ENCODE peak calls at places on chromosome 20, in four cellular contexts. W is K562, L is MM.1S, E is fibroblast of lung. N is an unnamed sample. For H4K20me1, the result is how much of the 10 kb centered on the place peaks cover.

GRCh38 chr20:38164624-38165088 is 414 bp downstream of the TGM2 start:
- DNase-seq in E (no peak), L (no peak), W (no peak), N (no peak)

GRCh38 chr20:1186367-1186991 is 1.7 kb upstream of the TMEM74B start:
- DNase-seq in W (no peak), E (no peak), L (no peak), N (no peak)

GRCh38 chr20:11091496-11091895 is 417.7 kb upstream of the JAG1 start:
- DNase-seq in W (no peak), E (peak), L (no peak), N (no peak)

GRCh38 chr20:50762435-50763201 is 31.2 kb downstream of the PARD6B start:
- DNase-seq in E (peak), W (no peak), L (no peak), N (no peak)

GRCh38 chr20:47747663-47748031 is 37.6 kb downstream of the SULF2 start:
- DNase-seq in L (no peak), E (no peak), W (no peak), N (no peak)

GRCh38 chr20:3690413-3690812 is 8.6 kb upstream of the ADAM33 start:
- DNase-seq in L (no peak), W (no peak), E (no peak), N (no peak)

GRCh38 chr20:17617212-17617867 is 47.5 kb downstream of the DSTN start:
- DNase-seq in L (no peak), W (peak), E (no peak), N (peak)

GRCh38 chr20:11919571-11919970 is 1.9 kb downstream of the BTBD3 start:
- DNase-seq in L (peak), W (no peak), E (no peak), N (no peak)

GRCh38 chr20:24998631-24999445 is 6.3 kb upstream of the APMAP start:
- DNase-seq in L (peak), W (no peak), E (no peak), N (peak)

GRCh38 chr20:53276143-53276542 is 304.0 kb downstream of the TSHZ2 start:
- DNase-seq in L (no peak), W (no peak), E (no peak), N (no peak)

GRCh38 chr20:25076731-25077609 is 5.0 kb downstream of the VSX1 start:
- DNase-seq in W (no peak), E (peak), L (peak), N (peak)

GRCh38 chr20:4216866-4217265 is 201.5 kb upstream of the RNF24 start:
- DNase-seq in L (no peak), W (no peak), E (no peak), N (no peak)

GRCh38 chr20:46883847-46884246 is 10.8 kb upstream of the EYA2 start:
- DNase-seq in W (no peak), E (peak), L (no peak), N (no peak)

GRCh38 chr20:9103955-9104354 is 35.1 kb downstream of the PLCB4 start:
- DNase-seq in W (no peak), L (no peak), E (peak), N (no peak)

GRCh38 chr20:2149507-2149906 is 47.9 kb downstream of the STK35 start:
- DNase-seq in W (no peak), E (peak), L (no peak), N (no peak)

GRCh38 chr20:51492167-51493092 is 50.1 kb downstream of the NFATC2 start:
- DNase-seq in L (no peak), E (peak), W (peak), N (no peak)

GRCh38 chr20:3663858-3664257 is 659 bp upstream of the GFRA4 start:
- DNase-seq in W (no peak), E (no peak), L (no peak), N (no peak)

GRCh38 chr20:719816-720215 is 44.2 kb upstream of the SCRT2 start:
- DNase-seq in E (no peak), W (no peak), L (no peak), N (no peak)

GRCh38 chr20:42432931-42433330 is 756.8 kb downstream of the PTPRT start:
- DNase-seq in E (no peak), L (no peak), W (no peak), N (no peak)

GRCh38 chr20:51562334-51563140 is 20.0 kb upstream of the NFATC2 start:
- DNase-seq in W (peak), E (peak), L (no peak), N (no peak)

GRCh38 chr20:33392016-33392415 is 9.3 kb downstream of the CDK5RAP1 start:
- DNase-seq in L (no peak), W (no peak), E (peak), N (no peak)

GRCh38 chr20:10504893-10505292 is 69.8 kb downstream of the SLX4IP start:
- DNase-seq in L (no peak), W (no peak), E (no peak), N (no peak)

GRCh38 chr20:40493551-40493950 is 195.5 kb downstream of the MAFB start:
- DNase-seq in L (no peak), W (no peak), E (peak), N (no peak)

GRCh38 chr20:44748005-44748370 is 2.3 kb downstream of the KCNK15 start:
- DNase-seq in W (no peak), E (no peak), L (no peak), N (no peak)

GRCh38 chr20:45336530-45337366 is 11.5 kb downstream of the SDC4 start:
- DNase-seq in W (no peak), E (peak), L (no peak), N (no peak)

GRCh38 chr20:2749343-2749950 is 51.0 kb downstream of the CPXM1 start:
- DNase-seq in W (no peak), E (no peak), L (no peak), N (no peak)

GRCh38 chr20:32050324-32050723 is 1.7 kb upstream of the HCK start:
- DNase-seq in E (no peak), L (no peak), W (no peak), N (no peak)

GRCh38 chr20:24651171-24651972 is 181.9 kb downstream of the SYNDIG1 start:
- DNase-seq in L (no peak), W (no peak), E (peak), N (peak)

GRCh38 chr20:43739148-43739749 is 12.4 kb upstream of the GTSF1L start:
- DNase-seq in W (no peak), E (no peak), L (no peak), N (no peak)

GRCh38 chr20:31869942-31870702 is at the start of the genes DUSP15 and TTLL9:
- DNase-seq in W (no peak), L (no peak), E (no peak), N (no peak)

GRCh38 chr20:44465001-44465560 is 10.6 kb upstream of the TTPAL start:
- DNase-seq in W (no peak), L (no peak), E (no peak), N (no peak)

GRCh38 chr20:50999355-50999754 is 23.6 kb downstream of the KCNG1 start:
- DNase-seq in E (no peak), L (no peak), W (no peak), N (no peak)

GRCh38 chr20:2244993-2245392 is 50.8 kb upstream of the TGM3 start:
- DNase-seq in W (no peak), E (no peak), L (no peak), N (no peak)

GRCh38 chr20:16574656-16575355 is 1.6 kb upstream of the KIF16B start:
- DNase-seq in E (peak), L (peak), W (peak), N (peak)

GRCh38 chr20:38202153-38202981 is 37.3 kb upstream of the TGM2 start:
- DNase-seq in L (no peak), E (no peak), W (no peak), N (no peak)

GRCh38 chr20:1949711-1950110 is 44.1 kb downstream of the PDYN start:
- DNase-seq in W (no peak), E (no peak), L (no peak), N (no peak)

GRCh38 chr20:3071610-3072529 is at the start of gene OXT:
- DNase-seq in W (no peak), E (peak), L (no peak), N (no peak)

GRCh38 chr20:49635171-49635570 is 67.2 kb upstream of the PTGIS start:
- DNase-seq in E (no peak), L (no peak), W (no peak), N (no peak)

GRCh38 chr20:49635829-49636228 is 67.9 kb upstream of the PTGIS start:
- DNase-seq in W (no peak), E (no peak), L (no peak), N (no peak)

GRCh38 chr20:49636447-49636846 is 68.5 kb upstream of the PTGIS start:
- DNase-seq in L (no peak), E (no peak), W (no peak), N (no peak)

GRCh38 chr20:49634116-49634515 is 66.2 kb upstream of the PTGIS start:
- DNase-seq in E (no peak), L (no peak), W (no peak), N (no peak)

DNA sequence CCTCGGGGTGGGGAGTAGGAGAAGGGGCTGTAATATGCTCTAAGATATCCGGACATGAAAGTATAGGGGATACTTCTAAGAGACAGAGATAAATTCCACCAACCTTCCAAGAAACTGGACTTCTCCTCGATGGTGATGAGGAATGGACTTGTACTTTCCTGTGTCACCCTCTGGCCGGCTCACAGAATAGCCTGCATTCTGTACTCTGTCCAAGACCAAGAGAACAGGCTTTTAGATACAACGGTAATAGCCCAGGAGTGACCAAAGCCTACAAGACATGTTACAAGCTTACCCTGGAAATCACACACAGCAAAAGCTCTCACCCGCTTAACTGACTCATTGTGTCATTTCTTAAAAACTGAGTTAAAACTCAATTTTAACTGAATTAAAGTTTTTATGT is 69.3 kb upstream of the PTGIS start:
- DNase-seq in E (no peak), L (no peak), W (no peak), N (no peak)
- H3K9ac ChIP-seq in E (no peak), L (no peak), W (no peak), N (no peak)

GRCh38 chr20:36523341-36523740 is 18.0 kb upstream of the MYL9 start:
- DNase-seq in W (no peak), E (no peak), L (no peak), N (no peak)

GRCh38 chr20:36525620-36526365 is 15.5 kb upstream of the MYL9 start:
- DNase-seq in E (no peak), W (no peak), L (no peak), N (no peak)

GRCh38 chr20:36519012-36519719 is 22.2 kb upstream of the MYL9 start:
- DNase-seq in E (no peak), W (no peak), L (no peak), N (no peak)

GRCh38 chr20:36519944-36520343 is 21.4 kb upstream of the MYL9 start:
- DNase-seq in L (no peak), E (peak), W (no peak), N (no peak)

GRCh38 chr20:36521526-36521925 is 19.8 kb upstream of the MYL9 start:
- DNase-seq in L (no peak), W (no peak), E (no peak), N (no peak)
- H4K20me1 ChIP-seq in L (under half), W (under half), E (under half), N (under half)

GRCh38 chr20:20743511-20744169 is 31.2 kb upstream of the RALGAPA2 start:
- DNase-seq in E (peak), L (no peak), W (no peak), N (no peak)
- H3K9ac ChIP-seq in E (no peak), L (no peak), W (no peak), N (no peak)

DNA sequence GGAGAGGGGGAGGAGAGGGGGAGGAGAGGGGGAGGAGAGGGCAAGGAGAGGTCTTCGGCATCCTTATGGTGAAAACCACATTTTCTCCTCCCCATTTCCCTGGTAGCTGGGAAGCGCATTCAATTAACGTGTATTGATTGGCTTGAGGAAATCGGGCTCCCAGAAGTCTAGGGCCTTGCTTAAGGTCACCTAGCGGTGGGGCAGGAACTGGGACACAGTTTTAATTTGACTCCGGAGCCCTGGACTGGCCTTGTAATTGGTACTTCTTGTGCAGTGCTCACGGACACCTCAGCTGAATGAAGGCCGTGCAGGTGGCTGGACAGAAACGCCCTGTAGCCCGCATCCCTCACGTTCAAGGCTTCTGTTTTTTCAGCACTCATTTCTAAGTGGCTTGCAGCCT is 42.8 kb downstream of the CTCFL start:
- DNase-seq in W (no peak), L (peak), E (no peak), N (peak)
- H4K20me1 ChIP-seq in W (under half), L (under half), E (under half), N (under half)

GRCh38 chr20:48822178-48822577 is 5.6 kb downstream of the PREX1 start:
- DNase-seq in L (no peak), W (no peak), E (no peak), N (no peak)
- H3K9ac ChIP-seq in L (no peak), W (no peak), E (no peak), N (no peak)

GRCh38 chr20:34431168-34431567 is 68.1 kb downstream of the ITCH start:
- DNase-seq in L (no peak), W (no peak), E (no peak), N (no peak)
- H4K20me1 ChIP-seq in L (under half), W (under half), E (under half), N (under half)

DNA sequence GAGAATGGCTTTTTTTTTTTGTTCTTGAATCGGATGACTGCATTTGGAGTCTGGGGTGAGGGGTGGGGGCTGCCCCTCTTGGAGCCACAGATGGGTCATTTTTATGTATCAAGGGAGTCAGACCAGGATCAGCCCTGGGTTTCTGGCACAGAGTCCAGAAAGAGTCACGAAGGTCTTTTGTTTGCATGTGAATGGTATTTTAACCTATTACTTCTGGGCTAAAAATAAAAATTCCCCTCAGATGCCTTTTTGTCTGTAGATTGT is 72.5 kb downstream of the PHACTR3 start:
- DNase-seq in L (no peak), W (no peak), E (no peak), N (no peak)
- H3K9ac ChIP-seq in L (no peak), W (no peak), E (no peak), N (no peak)

DNA sequence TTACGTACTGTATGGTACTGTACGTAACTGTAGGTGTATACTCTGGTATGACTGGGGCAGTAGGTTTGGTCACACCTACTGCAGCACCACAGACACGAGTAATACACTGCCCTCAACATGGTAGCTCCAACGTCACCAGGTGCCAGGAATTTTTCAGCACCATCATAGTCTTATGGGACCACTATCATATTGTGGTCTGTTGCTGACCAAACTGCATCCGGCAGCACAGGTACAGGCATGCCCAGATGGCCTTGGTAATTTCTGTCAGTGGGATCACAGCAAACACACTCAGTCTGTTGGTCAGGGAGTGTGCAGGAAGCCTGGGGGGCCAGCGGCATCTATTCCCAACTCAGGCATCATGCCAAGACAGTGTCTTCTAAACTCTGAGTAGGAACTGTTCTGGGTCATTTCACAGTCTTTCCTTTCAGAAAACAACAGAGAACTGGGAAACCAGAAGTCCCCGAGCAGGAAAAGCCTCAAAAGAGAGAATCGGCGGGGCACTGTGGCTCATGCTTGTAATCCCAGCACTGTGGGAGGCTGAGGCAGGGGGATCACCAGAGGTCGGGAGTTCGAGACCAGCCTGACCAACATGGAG is 5.8 kb downstream of the YTHDF1 start:
- DNase-seq in L (no peak), W (no peak), E (no peak), N (no peak)
- H4K20me1 ChIP-seq in L (under half), W (under half), E (under half), N (half or more)

DNA sequence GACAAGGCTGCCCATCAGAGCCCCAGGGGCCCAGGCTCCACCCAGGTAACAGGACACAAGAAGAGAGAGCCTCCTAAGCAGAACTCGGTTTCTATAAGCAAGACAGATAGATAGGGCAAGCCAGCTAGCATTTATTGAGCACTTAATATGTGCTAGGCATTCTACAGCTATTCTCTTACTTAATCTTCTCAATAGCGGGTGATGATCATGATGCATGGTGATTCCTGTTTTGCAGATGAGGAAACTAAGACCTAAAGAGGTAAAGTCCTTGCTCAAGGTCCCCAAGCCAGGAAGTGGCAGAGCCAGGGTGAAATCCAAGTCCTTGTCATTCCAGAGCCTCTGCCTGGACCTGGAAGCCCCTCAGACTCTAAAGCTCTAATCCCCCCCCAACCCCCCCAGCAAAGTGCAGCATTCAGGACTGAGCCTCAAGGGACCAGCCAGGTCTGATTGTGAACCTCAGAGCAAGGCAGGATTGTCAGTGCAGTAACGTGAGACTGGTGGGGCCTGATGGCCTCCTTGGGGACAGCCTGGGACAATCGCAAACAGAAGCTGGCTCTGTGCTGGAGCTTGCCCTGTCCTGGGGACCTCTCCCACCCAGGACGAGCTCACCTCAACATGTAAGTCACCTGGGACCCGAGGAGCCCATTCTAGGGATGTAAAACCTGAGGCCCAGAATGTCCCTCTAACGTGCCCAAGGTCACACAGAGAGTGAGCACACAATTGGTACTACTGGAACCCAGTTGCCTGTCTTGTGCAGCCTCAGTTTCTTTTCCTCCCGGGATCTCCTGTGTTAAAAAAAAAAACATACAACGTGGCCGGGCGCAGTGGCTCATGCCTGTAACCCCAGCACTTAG is 48.4 kb upstream of the PTGIS start:
- DNase-seq in L (no peak), W (no peak), E (no peak), N (no peak)
- H3K9ac ChIP-seq in L (no peak), W (peak), E (no peak), N (no peak)

GRCh38 chr20:14922503-14923267 is 585.3 kb upstream of the FLRT3 start:
- DNase-seq in E (no peak), L (no peak), W (no peak), N (no peak)
- H4K20me1 ChIP-seq in E (under half), L (under half), W (under half), N (under half)